ENCODE peak calls at places on chromosome 9, in nine cellular contexts. A is heart right ventricle, H is colonic mucosa, E is IMR-90, F is transverse colon, J is astrocyte, K is stomach, C is neural progenitor cell, Q is lower lobe of right lung. U is an unnamed sample. For H3K9me3, the result is how much of the 10 kb centered on the place peaks cover.

GRCh38 chr9:130660326-130660682 is 4.1 kb upstream of the PRDM12 start:
- DNase-seq in A (no peak), H (no peak), E (no peak), F (no peak), J (no peak), K (no peak), C (no peak), Q (no peak), U (no peak)

GRCh38 chr9:134627417-134628353 is 13.9 kb upstream of the COL5A1 start:
- DNase-seq in A (no peak), H (no peak), E (no peak), F (no peak), J (no peak), K (no peak), C (no peak), Q (no peak), U (no peak)

GRCh38 chr9:112503170-112503569 is 16.5 kb downstream of the KIAA1958 start:
- DNase-seq in A (no peak), H (no peak), E (no peak), F (no peak), J (no peak), K (peak), C (no peak), Q (peak), U (peak)

GRCh38 chr9:115883467-115884329 is 269.9 kb upstream of the PAPPA start:
- DNase-seq in A (peak), H (peak), E (peak), F (no peak), J (peak), K (peak), C (peak), Q (no peak), U (peak)

GRCh38 chr9:6049798-6050197 is 34.4 kb upstream of the RANBP6 start:
- DNase-seq in A (no peak), H (peak), E (no peak), F (peak), J (no peak), K (no peak), C (no peak), Q (no peak), U (no peak)

GRCh38 chr9:97390791-97391406 is 21.0 kb upstream of the TDRD7 start:
- DNase-seq in A (no peak), H (no peak), E (no peak), F (no peak), J (no peak), K (no peak), C (no peak), Q (no peak), U (no peak)

GRCh38 chr9:71909887-71910601 is 949 bp downstream of the ABHD17B start:
- DNase-seq in A (peak), H (peak), E (peak), F (peak), J (no peak), K (peak), C (peak), Q (peak), U (peak)

GRCh38 chr9:97283768-97284167 is 23.7 kb upstream of the CCDC180 start:
- DNase-seq in A (no peak), H (no peak), E (no peak), F (no peak), J (no peak), K (no peak), C (no peak), Q (no peak), U (no peak)

GRCh38 chr9:127177682-127178265 is 55.3 kb upstream of the ANGPTL2 start:
- DNase-seq in A (no peak), H (peak), E (no peak), F (peak), J (no peak), K (peak), C (no peak), Q (no peak), U (no peak)

GRCh38 chr9:80811003-80811402 is 878.3 kb downstream of the TLE1 start:
- DNase-seq in A (no peak), H (no peak), E (peak), F (no peak), J (peak), K (no peak), C (no peak), Q (no peak), U (peak)

GRCh38 chr9:133275105-133276000 is at the start of gene ABO:
- DNase-seq in A (peak), H (peak), E (no peak), F (peak), J (no peak), K (peak), C (peak), Q (no peak), U (no peak)

GRCh38 chr9:133276923-133277322 is 1.9 kb upstream of the ABO start:
- DNase-seq in A (no peak), H (no peak), E (no peak), F (peak), J (no peak), K (no peak), C (no peak), Q (no peak), U (no peak)

GRCh38 chr9:133274236-133275104 is 531 bp downstream of the ABO start:
- DNase-seq in A (no peak), H (no peak), E (no peak), F (no peak), J (no peak), K (no peak), C (no peak), Q (no peak), U (no peak)

GRCh38 chr9:133277467-133277866 is 2.5 kb upstream of the ABO start:
- DNase-seq in A (no peak), H (no peak), E (no peak), F (peak), J (no peak), K (no peak), C (no peak), Q (no peak), U (no peak)

DNA sequence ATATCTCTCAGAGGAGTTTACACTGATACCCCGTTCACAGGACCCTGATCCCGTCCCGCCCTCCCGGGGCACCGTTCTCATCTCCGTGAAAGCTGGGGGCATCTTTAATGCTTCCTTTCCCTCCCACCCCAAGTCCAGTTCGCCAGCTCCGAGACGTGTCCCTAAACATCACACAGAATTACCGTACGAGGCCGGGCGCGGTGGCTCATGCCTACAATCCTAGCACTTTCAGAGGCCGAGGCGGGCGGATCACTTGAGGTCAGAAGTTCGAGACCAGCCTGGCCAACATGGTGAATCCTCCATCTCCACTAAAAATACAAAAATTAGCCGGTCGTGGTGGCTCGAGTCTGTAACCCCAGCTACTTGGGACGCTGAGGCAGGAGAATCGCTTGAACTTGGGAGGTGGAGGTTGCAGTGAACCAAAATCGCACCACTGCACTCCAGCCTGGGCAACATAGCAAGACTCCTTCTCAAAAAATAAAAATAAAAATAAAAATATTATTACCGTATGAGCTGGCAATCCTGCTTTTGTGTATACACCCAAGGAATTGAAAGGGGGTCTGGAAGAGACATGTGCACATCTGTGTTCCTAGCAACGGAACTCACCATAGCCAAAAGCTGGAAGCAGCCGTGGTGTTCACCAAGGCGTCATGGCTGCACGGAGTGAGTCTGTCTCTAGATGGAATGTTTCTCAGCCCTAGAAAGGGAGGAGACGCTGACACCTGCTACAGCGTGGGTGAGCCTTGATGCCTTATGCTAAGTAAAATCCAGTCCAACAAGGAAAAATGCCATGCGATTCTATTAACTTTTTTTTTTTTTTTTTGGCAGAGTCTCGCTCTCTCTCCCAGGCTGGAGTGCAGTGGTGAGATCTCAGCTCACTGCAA is 1.2 kb upstream of the ABO start:
- DNase-seq in A (no peak), H (no peak), E (no peak), F (peak), J (no peak), K (no peak), C (no peak), Q (no peak), U (no peak)
- H3K9me3 ChIP-seq in A (under half), H (under half), E (under half), F (under half), J (under half), K (under half), C (under half), Q (under half), U (under half)

GRCh38 chr9:129081388-129081889 is 528 bp downstream of the DOLPP1 start:
- DNase-seq in A (no peak), H (no peak), E (no peak), F (no peak), J (no peak), K (no peak), C (no peak), Q (peak), U (no peak)

GRCh38 chr9:129080312-129080607 is 651 bp upstream of the DOLPP1 start:
- DNase-seq in A (no peak), H (no peak), E (no peak), F (no peak), J (no peak), K (no peak), C (no peak), Q (no peak), U (no peak)

GRCh38 chr9:129080608-129081387 is at the start of gene DOLPP1:
- DNase-seq in A (peak), H (peak), E (peak), F (peak), J (peak), K (peak), C (peak), Q (peak), U (peak)

GRCh38 chr9:129078691-129079503 is 2.0 kb upstream of the DOLPP1 start:
- DNase-seq in A (no peak), H (peak), E (no peak), F (peak), J (no peak), K (no peak), C (no peak), Q (no peak), U (no peak)

DNA sequence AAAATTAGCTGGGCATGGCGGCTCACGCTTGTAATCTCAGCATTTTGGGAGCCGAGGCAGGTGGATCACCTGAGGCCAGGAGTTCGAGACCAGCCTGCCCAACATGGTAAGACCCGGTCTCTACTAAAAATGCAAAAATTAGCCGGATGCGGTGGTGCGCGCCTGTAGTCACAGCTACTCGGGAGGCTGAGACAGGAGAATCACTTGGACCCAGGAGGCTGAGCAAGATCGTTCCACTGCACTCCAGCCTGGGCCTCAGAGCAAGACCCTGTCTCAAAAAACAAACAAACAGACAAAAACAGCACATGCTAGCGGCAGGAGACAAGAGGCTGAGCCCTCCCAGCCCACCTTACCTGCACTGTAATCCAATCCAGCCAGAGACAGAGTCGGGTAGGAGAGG is 1.1 kb upstream of the DOLPP1 start:
- DNase-seq in A (no peak), H (no peak), E (no peak), F (no peak), J (no peak), K (no peak), C (peak), Q (no peak), U (no peak)
- H3K9me3 ChIP-seq in A (under half), H (under half), E (under half), F (under half), J (under half), K (under half), C (under half), Q (under half), U (under half)

GRCh38 chr9:40911647-40912046 is 216.8 kb downstream of the FOXD4L6 start:
- DNase-seq in A (no peak), H (no peak), E (no peak), F (no peak), J (no peak), K (no peak), C (no peak), Q (no peak), U (no peak)
- H3K9me3 ChIP-seq in A (half or more), H (under half), E (half or more), F (half or more), J (half or more), K (half or more), C (half or more), Q (half or more), U (under half)

GRCh38 chr9:25205285-25205684 is 473.0 kb downstream of the TUSC1 start:
- DNase-seq in A (no peak), H (no peak), E (no peak), F (no peak), J (no peak), K (no peak), C (peak), Q (no peak), U (no peak)
- H3K9me3 ChIP-seq in A (under half), H (under half), E (under half), F (under half), J (under half), K (under half), C (under half), Q (under half), U (under half)